ENCODE peak calls at places on chromosome 11, in nine cellular contexts. A is OCI-LY7, E is PC-3, I is GM23338, G is GM23248, H is HCT116, F is hepatocyte, N is SK-N-SH, C is MM.1S. Y is an unnamed sample.

GRCh38 chr11:111429066-111429506 is 50.0 kb upstream of the POU2AF1 start:
- DNase-seq in A (peak; percentile 85), E (peak; percentile 66), I (peak; percentile 82), G (peak; percentile 80), H (peak; percentile 39), F (peak; percentile 51), N (peak; percentile 42), C (peak; percentile 87), Y (peak; percentile 26)

GRCh38 chr11:111982019-111982464 is 43.2 kb upstream of the DLAT start:
- DNase-seq in A (peak; percentile 77), E (peak; percentile 84), I (peak; percentile 96), G (peak; percentile 61), H (peak; percentile 31), F (peak; percentile 89), N (peak; percentile 44), C (peak; percentile 79), Y (peak; percentile 84)

GRCh38 chr11:103894673-103895072 is 141.8 kb upstream of the DDI1 start:
- DNase-seq in A (no peak), E (no peak), I (no peak), G (no peak), H (no peak), F (no peak), N (no peak), C (no peak), Y (no peak)

GRCh38 chr11:1298695-1299492 is 10.5 kb downstream of the TOLLIP start:
- DNase-seq in A (no peak), E (peak; percentile 69), I (peak; percentile 46), G (peak; percentile 93), H (no peak), F (peak; percentile 94), N (no peak), C (no peak), Y (peak; percentile 42)

GRCh38 chr11:118497831-118498230 is 29.4 kb upstream of the TTC36 start:
- DNase-seq in A (no peak), E (peak; percentile 65), I (no peak), G (peak; percentile 30), H (no peak), F (no peak), N (no peak), C (no peak), Y (no peak)

GRCh38 chr11:74325649-74326645 is 14.5 kb upstream of the P4HA3 start:
- DNase-seq in A (no peak), E (no peak), I (no peak), G (peak; percentile 95), H (no peak), F (peak; percentile 41), N (no peak), C (no peak), Y (no peak)

GRCh38 chr11:127074151-127074761 is 73.7 kb upstream of the KIRREL3 start:
- DNase-seq in A (peak; percentile 77), E (peak; percentile 54), I (peak; percentile 50), G (peak; percentile 84), H (no peak), F (peak; percentile 70), N (peak; percentile 36), C (peak; percentile 96), Y (peak; percentile 56)

GRCh38 chr11:76008474-76008873 is 193.5 kb downstream of the UVRAG start:
- DNase-seq in A (no peak), E (peak; percentile 86), I (no peak), G (peak; percentile 80), H (no peak), F (no peak), N (no peak), C (no peak), Y (no peak)

GRCh38 chr11:23310276-23310675 is 450.0 kb upstream of the CCDC179 start:
- DNase-seq in A (no peak), E (peak; percentile 22), I (no peak), G (peak; percentile 21), H (no peak), F (no peak), N (no peak), C (no peak), Y (no peak)

GRCh38 chr11:96607890-96608558 is 218.2 kb downstream of the JRKL start:
- DNase-seq in A (no peak), E (peak; percentile 50), I (peak; percentile 49), G (peak; percentile 1), H (no peak), F (no peak), N (no peak), C (no peak), Y (no peak)

GRCh38 chr11:72162891-72163492 is 27.5 kb downstream of the FOLR3 start:
- DNase-seq in A (no peak), E (no peak), I (peak; percentile 17), G (no peak), H (no peak), F (no peak), N (no peak), C (no peak), Y (no peak)

GRCh38 chr11:82899191-82899820 is 924 bp downstream of the PRCP start:
- DNase-seq in A (peak; percentile 60), E (no peak), I (no peak), G (peak; percentile 19), H (no peak), F (no peak), N (no peak), C (no peak), Y (no peak)

GRCh38 chr11:121687961-121688566 is 235.3 kb upstream of the SORL1-AS1 start:
- DNase-seq in A (no peak), E (peak; percentile 60), I (peak; percentile 58), G (no peak), H (no peak), F (peak; percentile 37), N (no peak), C (no peak), Y (peak; percentile 26)
- H2AFZ ChIP-seq in A (no peak overlapping the region), E (peak overlapping the region; percentile 60), I (peak overlapping the region; percentile 1), G (no peak overlapping the region), H (no peak overlapping the region), F (no peak overlapping the region), N (peak overlapping the region; percentile 33), C (no peak overlapping the region), Y (no peak overlapping the region)

GRCh38 chr11:78138694-78139421 is 568 bp downstream of the ALG8 start:
- DNase-seq in A (peak; percentile 53), E (peak; percentile 54), I (peak; percentile 61), G (peak; percentile 67), H (peak; percentile 4), F (peak; percentile 34), N (peak; percentile 44), C (peak; percentile 45), Y (peak; percentile 12)
- TF ChIP-seq EZH2phosphoT487 in A (no peak), E (no peak), I (no peak), G (no peak), H (no peak), F (no peak), N (no peak), C (no peak), Y (no peak)

DNA sequence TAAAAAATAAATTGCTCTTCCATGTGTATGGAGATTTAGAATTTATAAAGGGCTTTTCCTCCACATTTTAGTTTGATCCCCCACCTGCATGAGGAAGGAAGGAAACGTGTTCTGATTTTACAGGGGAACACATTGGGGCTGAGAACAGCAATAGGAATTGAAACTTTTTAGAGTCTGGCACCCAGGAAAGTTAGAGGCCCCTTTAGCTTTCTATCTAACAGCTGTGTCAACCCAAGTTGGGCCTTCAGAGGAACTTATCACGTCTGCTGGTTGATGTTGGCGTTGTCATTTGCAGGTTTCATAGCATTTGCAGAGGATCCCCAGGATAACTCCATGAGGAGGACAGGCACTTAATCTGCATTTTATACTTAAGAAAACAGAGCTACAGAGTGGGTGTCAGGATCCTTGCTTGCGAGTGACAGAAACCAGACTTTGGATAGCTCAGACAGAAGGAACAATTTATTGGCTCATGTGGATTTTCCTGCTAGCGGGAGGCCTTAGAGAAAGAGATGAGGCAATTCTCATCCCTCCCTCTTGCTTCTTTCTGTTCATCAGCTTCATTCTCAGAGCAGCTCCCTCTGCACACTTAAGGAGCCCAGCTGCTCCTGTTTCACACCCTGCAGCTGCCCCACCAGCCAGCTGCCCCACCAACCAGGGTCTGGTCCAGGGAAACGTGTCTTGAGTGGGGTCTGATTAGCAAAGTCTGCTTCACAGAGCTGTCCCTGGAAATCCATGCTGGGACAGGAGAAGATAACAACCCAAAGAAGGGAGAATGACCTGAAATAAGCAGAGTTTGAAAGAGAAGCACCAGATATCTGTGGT is 92.5 kb upstream of the OR4B1 start:
- DNase-seq in A (peak; percentile 37), E (no peak), I (no peak), G (no peak), H (no peak), F (no peak), N (no peak), C (no peak), Y (no peak)
- H3K27ac ChIP-seq in A (no peak overlapping the region), E (no peak overlapping the region), I (no peak overlapping the region), G (no peak overlapping the region), H (no peak overlapping the region), F (no peak overlapping the region), N (no peak overlapping the region), C (no peak overlapping the region), Y (no peak overlapping the region)

DNA sequence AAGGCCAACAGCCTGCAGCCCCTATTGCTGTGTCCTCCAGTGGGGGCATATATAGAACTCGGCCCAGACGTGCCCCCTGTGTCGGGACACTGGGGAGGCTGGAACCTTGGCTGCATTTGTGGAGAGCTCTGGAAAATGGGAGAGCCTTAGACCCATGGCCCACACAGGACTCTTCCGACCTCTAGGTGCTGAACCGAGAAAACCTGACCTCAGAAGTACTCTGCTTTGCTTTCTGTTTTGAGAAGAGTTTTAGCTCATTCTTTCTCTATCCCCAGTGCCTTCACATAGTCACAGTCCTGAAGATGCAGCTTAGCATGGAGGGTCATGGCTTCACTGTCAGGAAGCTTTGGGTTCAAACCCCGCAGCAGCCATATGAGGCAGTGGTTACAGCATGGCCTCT is 271.8 kb upstream of the B3GAT1 start:
- DNase-seq in A (no peak), E (no peak), I (no peak), G (no peak), H (no peak), F (no peak), N (no peak), C (no peak), Y (no peak)
- H2AFZ ChIP-seq in A (no peak overlapping the region), E (no peak overlapping the region), I (no peak overlapping the region), G (no peak overlapping the region), H (no peak overlapping the region), F (no peak overlapping the region), N (no peak overlapping the region), C (no peak overlapping the region), Y (no peak overlapping the region)

DNA sequence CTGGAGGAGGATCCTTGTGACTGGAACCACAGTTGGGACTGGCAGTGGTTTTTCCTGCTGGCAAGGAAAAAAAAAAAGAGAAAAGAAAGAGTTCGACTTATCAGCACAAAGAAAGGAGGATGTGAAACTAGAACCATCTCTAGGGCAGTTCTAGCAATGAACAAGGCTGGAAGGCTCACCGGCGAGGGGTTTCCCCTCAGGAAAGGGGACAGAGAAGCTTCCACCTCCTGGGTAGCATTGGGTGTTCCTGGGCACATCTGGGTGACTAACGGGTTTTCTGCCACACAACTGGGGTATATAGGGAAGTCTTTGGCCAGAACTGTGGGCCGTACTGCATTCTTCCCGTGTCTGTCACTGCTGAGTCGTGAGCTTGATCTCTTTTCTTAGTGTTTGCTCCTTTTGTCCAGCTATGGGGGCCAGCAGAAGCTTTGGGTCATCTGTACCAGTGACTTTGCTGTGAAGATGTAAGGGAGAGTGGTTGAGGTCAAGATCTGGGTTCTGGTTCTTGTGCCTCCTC is 109.4 kb upstream of the OR4B1 start:
- DNase-seq in A (peak; percentile 83), E (peak; percentile 66), I (no peak), G (peak; percentile 81), H (no peak), F (no peak), N (no peak), C (peak; percentile 76), Y (no peak)
- TF ChIP-seq EZH2phosphoT487 in A (no peak), E (no peak), I (no peak), G (no peak), H (no peak), F (no peak), N (no peak), C (no peak), Y (no peak)